ENCODE peak calls at places on chromosomes 12 and 14, in nine cellular contexts. O, H, Y, L, X, M, W, K and G are unnamed samples.
A peak's percentile ranks its signal among the peaks of the same experiment; 100 is the strongest.

GRCh38 chr12:109861689-109862314 is 18.5 kb downstream of the GLTP start:
- DNase-seq in W (no peak), M (no peak), X (no peak), Y (peak; percentile 39), O (no peak), L (no peak), K (no peak), H (no peak), G (no peak)

GRCh38 chr14:96203635-96204034 is 1.0 kb upstream of the BDKRB2 start:
- DNase-seq in W (no peak), K (no peak), M (no peak), H (no peak), L (no peak), X (no peak), O (no peak), Y (no peak), G (no peak)

GRCh38 chr14:77204907-77205306 is 23.3 kb downstream of the TMEM63C start:
- DNase-seq in W (no peak), M (no peak), O (no peak), Y (no peak), K (no peak), H (no peak), L (no peak), X (no peak), G (no peak)

GRCh38 chr12:119500209-119500608 is 93.4 kb upstream of the TMEM233 start:
- DNase-seq in K (no peak), X (no peak), M (no peak), H (no peak), Y (no peak), W (no peak), L (no peak), O (no peak), G (no peak)

GRCh38 chr14:75566321-75566720 is 12.1 kb upstream of the FLVCR2 start:
- DNase-seq in H (no peak), X (no peak), M (peak; percentile 55), O (peak; percentile 49), W (no peak), K (no peak), L (peak; percentile 83), Y (no peak), G (peak; percentile 5)

GRCh38 chr12:132152411-132152821 is 8.2 kb downstream of the NOC4L start:
- DNase-seq in M (no peak), K (no peak), L (peak; percentile 42), Y (no peak), H (no peak), X (no peak), W (no peak), O (no peak), G (no peak)

GRCh38 chr12:120496353-120497340 is 734 bp downstream of the DYNLL1 start:
- DNase-seq in X (peak; percentile 62), M (peak; percentile 80), K (no peak), L (peak; percentile 78), O (peak; percentile 49), H (peak; percentile 70), W (no peak), Y (peak; percentile 61), G (peak; percentile 38)

GRCh38 chr12:79534029-79534867 is 156.5 kb downstream of the PAWR start:
- DNase-seq in L (no peak), Y (no peak), M (no peak), X (no peak), H (no peak), W (no peak), K (no peak), O (no peak), G (peak; percentile 27)

GRCh38 chr12:127987199-127987901 is 279.6 kb upstream of the TMEM132C start:
- DNase-seq in K (no peak), H (no peak), W (no peak), O (no peak), Y (peak; percentile 94), M (peak; percentile 34), X (no peak), L (no peak), G (peak; percentile 72)

GRCh38 chr12:54360717-54361456 is 3.4 kb downstream of the GPR84 start:
- DNase-seq in X (peak; percentile 76), M (peak; percentile 79), H (peak; percentile 87), L (peak; percentile 65), W (no peak), K (peak; percentile 90), O (peak; percentile 43), Y (peak; percentile 72), G (peak; percentile 71)

GRCh38 chr12:56271031-56271430 is 4.3 kb downstream of the COQ10A start:
- DNase-seq in L (no peak), O (no peak), X (no peak), W (no peak), K (no peak), Y (peak; percentile 34), M (peak; percentile 59), H (no peak), G (peak; percentile 31)